ENCODE peak calls at places on chromosome 22, in six cellular contexts. One of them, this sample, is unnamed. For H3K4me1, the result is how much of the 10 kb centered on the place peaks cover.

GRCh38 chr22:23939017-23939357 is 22.0 kb downstream of the GSTT2B start:
- DNase-seq in heart left ventricle: no peak
- DNase-seq in transverse colon: no peak
- DNase-seq in adrenal gland: no peak
- DNase-seq in breast epithelium: no peak
- DNase-seq in IMR-90: no peak
- DNase-seq in this sample: no peak

GRCh38 chr22:25564979-25565677 is 653 bp downstream of the GRK3 start:
- DNase-seq in heart left ventricle: peak
- DNase-seq in transverse colon: peak
- DNase-seq in adrenal gland: no peak
- DNase-seq in breast epithelium: no peak
- DNase-seq in IMR-90: no peak
- DNase-seq in this sample: no peak

GRCh38 chr22:19179472-19180048 is 1.0 kb upstream of the SLC25A1 start:
- DNase-seq in heart left ventricle: peak
- DNase-seq in transverse colon: peak
- DNase-seq in adrenal gland: peak
- DNase-seq in breast epithelium: peak
- DNase-seq in IMR-90: peak
- DNase-seq in this sample: no peak

GRCh38 chr22:39123811-39124668 is 27.0 kb downstream of the APOBEC3H start:
- DNase-seq in heart left ventricle: no peak
- DNase-seq in transverse colon: no peak
- DNase-seq in adrenal gland: no peak
- DNase-seq in breast epithelium: no peak
- DNase-seq in IMR-90: no peak
- DNase-seq in this sample: no peak

GRCh38 chr22:38490475-38490874 is 15.6 kb downstream of the DDX17 start:
- DNase-seq in heart left ventricle: no peak
- DNase-seq in transverse colon: no peak
- DNase-seq in adrenal gland: no peak
- DNase-seq in breast epithelium: no peak
- DNase-seq in IMR-90: no peak
- DNase-seq in this sample: no peak

GRCh38 chr22:37428649-37429586 is 1.6 kb upstream of the ELFN2 start:
- DNase-seq in heart left ventricle: no peak
- DNase-seq in transverse colon: peak
- DNase-seq in adrenal gland: no peak
- DNase-seq in breast epithelium: no peak
- DNase-seq in IMR-90: peak
- DNase-seq in this sample: no peak

GRCh38 chr22:37777122-37777687 is 30.5 kb upstream of the GCAT start:
- DNase-seq in heart left ventricle: peak
- DNase-seq in transverse colon: peak
- DNase-seq in adrenal gland: peak
- DNase-seq in breast epithelium: peak
- DNase-seq in IMR-90: peak
- DNase-seq in this sample: no peak

GRCh38 chr22:23385301-23386244 is 194.5 kb downstream of the IGLL1 start:
- DNase-seq in heart left ventricle: peak
- DNase-seq in transverse colon: peak
- DNase-seq in adrenal gland: peak
- DNase-seq in breast epithelium: peak
- DNase-seq in IMR-90: peak
- DNase-seq in this sample: peak

GRCh38 chr22:34297536-34298120 is 377.4 kb upstream of the LARGE1 start:
- DNase-seq in heart left ventricle: no peak
- DNase-seq in transverse colon: no peak
- DNase-seq in adrenal gland: no peak
- DNase-seq in breast epithelium: no peak
- DNase-seq in IMR-90: no peak
- DNase-seq in this sample: no peak

GRCh38 chr22:39316440-39317083 is 2.9 kb downstream of the RPL3 start:
- DNase-seq in heart left ventricle: peak
- DNase-seq in transverse colon: peak
- DNase-seq in adrenal gland: peak
- DNase-seq in breast epithelium: peak
- DNase-seq in IMR-90: peak
- DNase-seq in this sample: no peak

GRCh38 chr22:41009222-41009948 is 58.2 kb downstream of the RBX1 start:
- DNase-seq in heart left ventricle: no peak
- DNase-seq in transverse colon: no peak
- DNase-seq in adrenal gland: no peak
- DNase-seq in breast epithelium: no peak
- DNase-seq in IMR-90: peak
- DNase-seq in this sample: no peak

GRCh38 chr22:28015676-28016601 is 96.9 kb upstream of the PITPNB start:
- DNase-seq in heart left ventricle: peak
- DNase-seq in transverse colon: peak
- DNase-seq in adrenal gland: no peak
- DNase-seq in breast epithelium: peak
- DNase-seq in IMR-90: no peak
- DNase-seq in this sample: no peak

GRCh38 chr22:48929276-48929790 is 898.3 kb downstream of the BRD1 start:
- DNase-seq in heart left ventricle: no peak
- DNase-seq in transverse colon: no peak
- DNase-seq in adrenal gland: no peak
- DNase-seq in breast epithelium: no peak
- DNase-seq in IMR-90: no peak
- DNase-seq in this sample: peak

GRCh38 chr22:41768420-41768819 is 32.1 kb upstream of the CCDC134 start:
- DNase-seq in heart left ventricle: no peak
- DNase-seq in transverse colon: no peak
- DNase-seq in adrenal gland: peak
- DNase-seq in breast epithelium: no peak
- DNase-seq in IMR-90: peak
- DNase-seq in this sample: no peak

GRCh38 chr22:39292561-39293074 is 26.8 kb downstream of the RPL3 start:
- DNase-seq in heart left ventricle: peak
- DNase-seq in transverse colon: peak
- DNase-seq in adrenal gland: peak
- DNase-seq in breast epithelium: peak
- DNase-seq in IMR-90: peak
- DNase-seq in this sample: peak

GRCh38 chr22:18115844-18116480 is 5.4 kb downstream of the TUBA8 start:
- DNase-seq in heart left ventricle: peak
- DNase-seq in transverse colon: no peak
- DNase-seq in adrenal gland: no peak
- DNase-seq in breast epithelium: no peak
- DNase-seq in IMR-90: no peak
- DNase-seq in this sample: no peak

GRCh38 chr22:42067706-42068350 is 2.8 kb downstream of the NAGA start:
- DNase-seq in heart left ventricle: no peak
- DNase-seq in transverse colon: no peak
- DNase-seq in adrenal gland: no peak
- DNase-seq in breast epithelium: no peak
- DNase-seq in IMR-90: no peak
- DNase-seq in this sample: no peak

GRCh38 chr22:19846620-19847344 is 7.9 kb downstream of the GNB1L start:
- DNase-seq in heart left ventricle: no peak
- DNase-seq in transverse colon: no peak
- DNase-seq in adrenal gland: no peak
- DNase-seq in breast epithelium: no peak
- DNase-seq in IMR-90: no peak
- DNase-seq in this sample: no peak

GRCh38 chr22:26711205-26711958 is 54.0 kb downstream of the MIAT start:
- DNase-seq in heart left ventricle: no peak
- DNase-seq in transverse colon: peak
- DNase-seq in adrenal gland: no peak
- DNase-seq in breast epithelium: no peak
- DNase-seq in IMR-90: peak
- DNase-seq in this sample: no peak

GRCh38 chr22:43078522-43078921 is 10.7 kb downstream of the TTLL1 start:
- DNase-seq in heart left ventricle: no peak
- DNase-seq in transverse colon: peak
- DNase-seq in adrenal gland: no peak
- DNase-seq in breast epithelium: no peak
- DNase-seq in IMR-90: no peak
- DNase-seq in this sample: no peak

GRCh38 chr22:19973551-19974183 is 32.0 kb upstream of the TXNRD2 start:
- DNase-seq in heart left ventricle: no peak
- DNase-seq in transverse colon: no peak
- DNase-seq in adrenal gland: no peak
- DNase-seq in breast epithelium: no peak
- DNase-seq in IMR-90: no peak
- DNase-seq in this sample: no peak

GRCh38 chr22:48960981-48961655 is 866.6 kb downstream of the BRD1 start:
- DNase-seq in heart left ventricle: no peak
- DNase-seq in transverse colon: peak
- DNase-seq in adrenal gland: no peak
- DNase-seq in breast epithelium: no peak
- DNase-seq in IMR-90: no peak
- DNase-seq in this sample: no peak

DNA sequence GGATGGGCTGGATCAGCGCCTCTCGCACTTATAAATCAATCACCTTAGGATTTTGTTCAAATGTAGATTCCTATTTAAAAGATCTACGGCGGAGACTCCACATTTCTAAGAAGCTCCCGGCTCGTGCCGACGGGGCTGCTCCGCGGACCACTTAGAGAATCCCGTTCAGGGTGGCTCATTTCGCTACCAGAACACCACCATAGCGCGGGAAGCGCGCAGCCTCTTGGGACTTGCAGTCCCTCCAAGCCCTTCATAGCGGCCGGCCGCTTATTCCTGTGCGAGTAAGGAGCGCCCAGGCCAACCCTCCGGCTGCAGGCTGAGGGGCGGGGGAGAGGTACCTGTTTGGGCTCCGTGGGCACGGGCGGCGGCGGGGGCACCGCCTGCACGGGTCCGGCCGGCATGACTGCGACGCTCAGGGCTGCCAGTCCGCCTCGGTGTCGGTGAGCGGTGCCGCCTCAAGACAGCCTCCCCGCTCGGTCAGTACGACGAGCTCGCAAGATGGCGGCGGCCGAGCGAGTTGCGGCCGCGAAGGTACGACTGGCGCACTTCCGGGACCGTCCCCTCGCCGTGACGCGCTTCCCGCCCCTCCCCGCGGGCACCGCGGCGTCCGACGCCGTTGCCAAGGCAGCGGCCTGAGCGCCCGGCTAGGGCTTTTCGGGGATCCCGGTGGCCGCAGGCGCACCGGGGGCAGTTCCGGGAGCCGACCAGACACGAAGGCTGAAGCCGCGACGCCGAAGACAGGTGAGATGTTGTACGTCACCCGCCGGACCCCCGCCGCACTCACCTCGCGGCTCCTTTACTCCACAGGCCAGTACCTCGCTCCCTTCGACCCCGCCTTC is at the start of the genes CCDC157 and SF3A1:
- DNase-seq in heart left ventricle: peak
- DNase-seq in transverse colon: peak
- DNase-seq in adrenal gland: peak
- DNase-seq in breast epithelium: peak
- DNase-seq in IMR-90: peak
- DNase-seq in this sample: peak
- TF ChIP-seq POLR2A in heart left ventricle: peak
- TF ChIP-seq POLR2A in transverse colon: peak
- TF ChIP-seq POLR2A in adrenal gland: peak
- TF ChIP-seq POLR2A in breast epithelium: peak
- TF ChIP-seq POLR2A in IMR-90: peak
- TF ChIP-seq POLR2A in this sample: peak

GRCh38 chr22:44409211-44409648 is 88.8 kb downstream of the RTL6 start:
- DNase-seq in heart left ventricle: no peak
- DNase-seq in transverse colon: no peak
- DNase-seq in adrenal gland: no peak
- DNase-seq in breast epithelium: peak
- DNase-seq in IMR-90: no peak
- DNase-seq in this sample: no peak

GRCh38 chr22:44408227-44409192 is 89.5 kb downstream of the RTL6 start:
- DNase-seq in heart left ventricle: no peak
- DNase-seq in transverse colon: no peak
- DNase-seq in adrenal gland: no peak
- DNase-seq in breast epithelium: peak
- DNase-seq in IMR-90: no peak
- DNase-seq in this sample: no peak

GRCh38 chr22:44405661-44406060 is 92.4 kb downstream of the RTL6 start:
- DNase-seq in heart left ventricle: peak
- DNase-seq in transverse colon: no peak
- DNase-seq in adrenal gland: no peak
- DNase-seq in breast epithelium: peak
- DNase-seq in IMR-90: no peak
- DNase-seq in this sample: no peak

GRCh38 chr22:44406581-44407403 is 91.2 kb downstream of the RTL6 start:
- DNase-seq in heart left ventricle: peak
- DNase-seq in transverse colon: no peak
- DNase-seq in adrenal gland: no peak
- DNase-seq in breast epithelium: peak
- DNase-seq in IMR-90: peak
- DNase-seq in this sample: no peak

GRCh38 chr22:44407404-44408226 is 90.4 kb downstream of the RTL6 start:
- DNase-seq in heart left ventricle: peak
- DNase-seq in transverse colon: no peak
- DNase-seq in adrenal gland: no peak
- DNase-seq in breast epithelium: peak
- DNase-seq in IMR-90: no peak
- DNase-seq in this sample: no peak
- H3K4me1 ChIP-seq in heart left ventricle: under half
- H3K4me1 ChIP-seq in transverse colon: under half
- H3K4me1 ChIP-seq in adrenal gland: under half
- H3K4me1 ChIP-seq in breast epithelium: under half
- H3K4me1 ChIP-seq in IMR-90: under half
- H3K4me1 ChIP-seq in this sample: under half

GRCh38 chr22:50529416-50530279 is at the start of gene TYMP:
- DNase-seq in heart left ventricle: peak
- DNase-seq in transverse colon: peak
- DNase-seq in adrenal gland: peak
- DNase-seq in breast epithelium: no peak
- DNase-seq in IMR-90: no peak
- DNase-seq in this sample: no peak
- TF ChIP-seq POLR2A in heart left ventricle: peak
- TF ChIP-seq POLR2A in transverse colon: peak
- TF ChIP-seq POLR2A in adrenal gland: peak
- TF ChIP-seq POLR2A in breast epithelium: no peak
- TF ChIP-seq POLR2A in IMR-90: no peak
- TF ChIP-seq POLR2A in this sample: no peak

DNA sequence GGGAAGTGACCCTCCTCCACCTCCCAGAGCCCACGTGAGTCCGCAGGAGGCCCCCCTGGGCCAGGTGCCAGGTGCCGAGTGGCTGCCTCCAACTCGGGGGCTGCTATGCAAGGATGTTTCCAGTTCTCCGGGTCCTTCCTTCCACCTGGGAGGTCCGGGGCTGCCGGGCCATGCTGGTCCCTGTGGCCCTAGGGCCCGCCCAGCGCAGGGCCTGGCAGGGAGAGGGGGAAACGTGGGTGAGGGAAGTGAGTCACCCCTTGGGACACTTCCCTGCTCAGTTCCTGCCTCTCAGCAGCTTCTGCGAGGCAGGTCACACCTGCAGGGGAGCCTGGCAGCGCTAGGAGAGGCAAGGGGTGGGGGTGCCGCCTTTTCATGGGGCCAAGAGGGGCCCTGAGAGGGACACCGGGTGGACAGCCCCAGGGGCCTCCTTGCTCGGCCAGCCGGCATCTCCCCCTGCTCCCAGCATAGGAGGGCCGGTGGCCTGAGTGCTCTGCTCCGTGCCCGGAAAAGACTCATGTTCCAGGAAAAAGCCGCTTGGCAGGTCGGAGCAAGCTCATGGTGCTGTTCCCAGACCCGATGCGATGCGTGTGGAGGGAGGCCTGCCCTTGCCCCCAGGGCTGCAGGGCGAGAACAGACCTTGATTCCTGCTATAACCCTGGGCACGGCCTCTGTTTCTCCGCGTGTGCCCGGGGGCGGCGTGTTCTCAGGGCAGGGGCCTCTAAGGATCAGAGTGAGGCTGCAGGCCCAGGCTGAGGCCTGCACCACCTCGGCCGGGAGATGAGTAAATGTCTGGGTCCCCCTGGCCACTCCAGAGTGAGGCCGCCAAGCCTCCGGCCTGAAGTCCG is 30.3 kb upstream of the WNT7B start:
- DNase-seq in heart left ventricle: peak
- DNase-seq in transverse colon: peak
- DNase-seq in adrenal gland: peak
- DNase-seq in breast epithelium: peak
- DNase-seq in IMR-90: peak
- DNase-seq in this sample: no peak
- H3K4me1 ChIP-seq in heart left ventricle: half or more
- H3K4me1 ChIP-seq in transverse colon: under half
- H3K4me1 ChIP-seq in adrenal gland: under half
- H3K4me1 ChIP-seq in breast epithelium: under half
- H3K4me1 ChIP-seq in IMR-90: under half
- H3K4me1 ChIP-seq in this sample: under half